ENCODE peak calls at places on chromosomes 12 and 14, in four cellular contexts. Q is SK-N-SH, J is K562, K is GM12878. X is an unnamed sample.

GRCh38 chr14:75426332-75427125 is 1.3 kb upstream of the JDP2 start:
- DNase-seq in Q (no peak), J (no peak), K (peak), X (no peak)

GRCh38 chr12:64180951-64181350 is 41.1 kb downstream of the KICS2 start:
- DNase-seq in Q (no peak), J (no peak), K (no peak), X (no peak)

GRCh38 chr14:104107101-104107581 is 21.6 kb downstream of the ASPG start:
- DNase-seq in Q (no peak), J (no peak), K (no peak), X (no peak)

GRCh38 chr12:25767613-25768012 is 190.9 kb upstream of the RASSF8 start:
- DNase-seq in Q (no peak), J (no peak), K (no peak), X (no peak)

GRCh38 chr12:122028601-122029560 is 7.2 kb downstream of the BCL7A start:
- DNase-seq in Q (no peak), J (no peak), K (peak), X (no peak)

GRCh38 chr14:64704145-64704742 is at the start of gene PLEKHG3:
- DNase-seq in Q (peak), J (peak), K (no peak), X (peak)

GRCh38 chr14:50531595-50532501 is 521 bp downstream of the MAP4K5 start:
- DNase-seq in Q (peak), J (peak), K (no peak), X (peak)

GRCh38 chr12:93722757-93723567 is 45.8 kb downstream of the CRADD start:
- DNase-seq in Q (no peak), J (no peak), K (no peak), X (no peak)

GRCh38 chr12:22353615-22354325 is 19.3 kb upstream of the ST8SIA1 start:
- DNase-seq in Q (no peak), J (no peak), K (no peak), X (no peak)

GRCh38 chr14:30708157-30708556 is 86.0 kb downstream of the SCFD1 start:
- DNase-seq in Q (no peak), J (no peak), K (no peak), X (no peak)

GRCh38 chr12:18158774-18159557 is 69.0 kb upstream of the RERGL start:
- DNase-seq in Q (peak), J (peak), K (no peak), X (peak)

GRCh38 chr12:275784-276183 is 13.1 kb upstream of the SLC6A13 start:
- DNase-seq in Q (no peak), J (no peak), K (no peak), X (no peak)

GRCh38 chr14:91519239-91520036 is 9.3 kb upstream of the PPP4R3A start:
- DNase-seq in Q (no peak), J (no peak), K (no peak), X (no peak)

GRCh38 chr14:24837280-24838046 is 203.5 kb upstream of the GZMB start:
- DNase-seq in Q (no peak), J (no peak), K (no peak), X (no peak)

GRCh38 chr14:60933920-60934655 is 46.8 kb downstream of the TRMT5 start:
- DNase-seq in Q (no peak), J (peak), K (no peak), X (no peak)

GRCh38 chr14:78968249-78968648 is 798.1 kb downstream of the NRXN3 start:
- DNase-seq in Q (no peak), J (no peak), K (no peak), X (no peak)

GRCh38 chr14:101412741-101413140 is 148.6 kb upstream of the DIO3 start:
- DNase-seq in Q (no peak), J (no peak), K (no peak), X (no peak)

GRCh38 chr14:31712244-31713127 is 151.3 kb downstream of the NUBPL start:
- DNase-seq in Q (no peak), J (no peak), K (no peak), X (no peak)

GRCh38 chr12:19200261-19200660 is 70.7 kb downstream of the PLEKHA5 start:
- DNase-seq in Q (no peak), J (no peak), K (no peak), X (no peak)

GRCh38 chr14:59274991-59275391 is 86.5 kb downstream of the DAAM1 start:
- DNase-seq in Q (no peak), J (no peak), K (peak), X (no peak)

GRCh38 chr12:106289196-106289681 is 13.3 kb upstream of the TCP11L2 start:
- DNase-seq in Q (no peak), J (no peak), K (no peak), X (no peak)

GRCh38 chr12:19972325-19973288 is 395.7 kb upstream of the PDE3A start:
- DNase-seq in Q (no peak), J (no peak), K (peak), X (no peak)

GRCh38 chr12:29238822-29239291 is 89.8 kb downstream of the FAR2 start:
- DNase-seq in Q (no peak), J (no peak), K (no peak), X (no peak)

GRCh38 chr12:103013741-103014140 is 56.3 kb downstream of the ASCL1 start:
- DNase-seq in Q (no peak), J (no peak), K (no peak), X (no peak)

GRCh38 chr12:104423273-104423672 is 33.5 kb upstream of the CHST11 start:
- DNase-seq in Q (no peak), J (no peak), K (no peak), X (no peak)

GRCh38 chr12:99390707-99391106 is 256.8 kb upstream of the GARIN6 start:
- DNase-seq in Q (peak), J (no peak), K (no peak), X (peak)

GRCh38 chr14:105436402-105436801 is 16.8 kb downstream of the MTA1 start:
- DNase-seq in Q (no peak), J (no peak), K (no peak), X (no peak)

GRCh38 chr14:39040529-39040928 is 62.5 kb downstream of the SEC23A start:
- DNase-seq in Q (no peak), J (no peak), K (no peak), X (no peak)

GRCh38 chr14:85054178-85054577 is 475.8 kb upstream of the FLRT2 start:
- DNase-seq in Q (no peak), J (no peak), K (no peak), X (no peak)

GRCh38 chr12:113260127-113260526 is 38.9 kb downstream of the TPCN1 start:
- DNase-seq in Q (no peak), J (no peak), K (no peak), X (no peak)

GRCh38 chr12:126051611-126052107 is 986.4 kb downstream of the AACS start:
- DNase-seq in Q (no peak), J (no peak), K (no peak), X (no peak)
- TF ChIP-seq FOXM1 in Q (no peak), J (no peak), K (no peak), X (no peak)

GRCh38 chr14:69037790-69038448 is 58.8 kb upstream of the ACTN1 start:
- DNase-seq in Q (peak), J (peak), K (no peak), X (no peak)
- TF ChIP-seq FOXM1 in Q (no peak), J (no peak), K (no peak), X (no peak)

DNA sequence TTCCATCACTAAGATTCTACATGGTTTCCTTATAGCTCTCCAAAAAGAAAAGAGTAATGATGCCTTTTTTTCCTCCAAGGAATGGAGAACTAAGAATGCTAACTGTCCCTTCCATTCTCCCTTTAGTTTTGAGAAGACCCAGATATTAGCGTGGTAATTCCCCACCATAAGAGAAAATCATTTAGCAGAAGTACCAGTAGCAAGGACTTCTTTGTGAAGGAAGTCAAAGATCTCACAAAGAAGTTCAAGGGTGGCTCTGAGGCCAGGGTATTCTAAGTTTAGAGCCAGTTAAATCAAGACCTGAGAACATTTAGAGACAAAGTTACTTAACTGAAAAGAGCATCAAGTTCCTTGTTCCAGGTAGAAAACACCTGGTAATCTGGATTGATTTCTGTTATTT is 7.3 kb downstream of the USP15 start:
- DNase-seq in Q (no peak), J (no peak), K (no peak), X (no peak)
- TF ChIP-seq FOXM1 in Q (no peak), J (no peak), K (no peak), X (no peak)

GRCh38 chr14:95318870-95319311 is 817 bp downstream of the CLMN start:
- DNase-seq in Q (no peak), J (no peak), K (no peak), X (no peak)

GRCh38 chr14:95317817-95318343 is 1.8 kb downstream of the CLMN start:
- DNase-seq in Q (no peak), J (no peak), K (no peak), X (no peak)

GRCh38 chr14:95320076-95320895 is 578 bp upstream of the CLMN start:
- DNase-seq in Q (no peak), J (peak), K (no peak), X (no peak)

GRCh38 chr14:95318399-95318834 is 1.3 kb downstream of the CLMN start:
- DNase-seq in Q (no peak), J (no peak), K (no peak), X (no peak)

GRCh38 chr14:95319312-95320075 is at the start of gene CLMN:
- DNase-seq in Q (peak), J (peak), K (no peak), X (peak)
- TF ChIP-seq FOXM1 in Q (no peak), J (no peak), K (no peak), X (no peak)

GRCh38 chr12:124169577-124169976 is 125.3 kb upstream of the RFLNA start:
- DNase-seq in Q (no peak), J (peak), K (no peak), X (no peak)

GRCh38 chr12:124172646-124173045 is 122.2 kb upstream of the RFLNA start:
- DNase-seq in Q (no peak), J (no peak), K (no peak), X (no peak)

GRCh38 chr12:124171231-124171985 is 123.5 kb upstream of the RFLNA start:
- DNase-seq in Q (no peak), J (no peak), K (no peak), X (no peak)

GRCh38 chr12:124168016-124168415 is 126.9 kb upstream of the RFLNA start:
- DNase-seq in Q (no peak), J (no peak), K (no peak), X (no peak)

DNA sequence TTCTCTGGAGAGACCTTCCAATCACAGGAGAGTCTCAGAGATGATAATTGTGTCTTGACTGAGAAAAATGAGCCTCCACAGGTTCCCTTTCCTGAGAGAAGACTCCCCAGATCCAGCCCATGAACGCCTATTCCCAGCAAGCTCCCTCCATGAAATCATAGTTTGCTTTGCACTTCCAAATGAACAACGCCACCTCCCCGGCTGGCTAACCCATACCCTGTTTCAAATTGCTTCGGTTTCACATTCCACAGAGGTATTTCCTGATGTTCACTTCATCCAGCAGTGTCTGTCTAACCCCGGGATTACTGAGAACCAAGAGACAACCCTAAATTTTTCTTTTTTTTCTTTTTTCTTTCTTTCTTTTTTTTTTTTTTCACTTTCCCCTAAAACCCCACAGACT is 124.1 kb upstream of the RFLNA start:
- DNase-seq in Q (no peak), J (no peak), K (no peak), X (no peak)
- TF ChIP-seq FOXM1 in Q (no peak), J (no peak), K (no peak), X (no peak)